ENCODE peak calls at places on chromosomes 5 and 9, in seven cellular contexts. Y, P, X, C, U, E and F are unnamed samples.

GRCh38 chr5:52757527-52757926 is 30.2 kb upstream of the ITGA1 start:
- DNase-seq in Y (no peak), P (no peak), X (no peak), C (no peak), U (no peak), E (no peak), F (no peak)

GRCh38 chr5:88680253-88681132 is 202.5 kb downstream of the MEF2C start:
- DNase-seq in Y (peak; percentile 72), P (peak; percentile 31), X (peak; percentile 80), C (peak; percentile 58), U (peak; percentile 94), E (peak; percentile 87), F (peak; percentile 90)

GRCh38 chr5:115450741-115451140 is 93.8 kb downstream of the FEM1C start:
- DNase-seq in Y (no peak), P (no peak), X (peak; percentile 90), C (no peak), U (no peak), E (no peak), F (no peak)

GRCh38 chr5:177350776-177351391 is 584 bp downstream of the LMAN2 start:
- DNase-seq in Y (no peak), P (no peak), X (peak; percentile 21), C (no peak), U (no peak), E (no peak), F (no peak)

GRCh38 chr9:131273146-131273545 is 3.2 kb downstream of the FAM78A start:
- DNase-seq in Y (no peak), P (no peak), X (no peak), C (no peak), U (no peak), E (peak; percentile 56), F (peak; percentile 94)

GRCh38 chr9:93711002-93711401 is 134.6 kb downstream of the PHF2 start:
- DNase-seq in Y (no peak), P (no peak), X (no peak), C (no peak), U (no peak), E (no peak), F (no peak)

GRCh38 chr9:137107312-137107921 is 7.1 kb downstream of the DPP7 start:
- DNase-seq in Y (no peak), P (no peak), X (no peak), C (no peak), U (no peak), E (no peak), F (no peak)

GRCh38 chr9:3001311-3001710 is 157.4 kb upstream of the PUM3 start:
- DNase-seq in Y (no peak), P (no peak), X (no peak), C (no peak), U (no peak), E (no peak), F (no peak)

GRCh38 chr5:114473541-114473940 is 111.7 kb downstream of the KCNN2 start:
- DNase-seq in Y (no peak), P (no peak), X (peak; percentile 4), C (no peak), U (no peak), E (no peak), F (no peak)

GRCh38 chr5:82327961-82328360 is 49.8 kb upstream of the RPS23 start:
- DNase-seq in Y (no peak), P (no peak), X (peak; percentile 57), C (no peak), U (no peak), E (no peak), F (no peak)

GRCh38 chr5:77272206-77272605 is 61.7 kb downstream of the PDE8B start:
- DNase-seq in Y (no peak), P (no peak), X (peak; percentile 49), C (no peak), U (no peak), E (no peak), F (no peak)

GRCh38 chr5:137606401-137606800 is 107.3 kb upstream of the SPOCK1 start:
- DNase-seq in Y (no peak), P (no peak), X (peak; percentile 32), C (no peak), U (no peak), E (no peak), F (no peak)

GRCh38 chr5:44499381-44499780 is 110.2 kb upstream of the FGF10 start:
- DNase-seq in Y (no peak), P (no peak), X (no peak), C (no peak), U (no peak), E (no peak), F (no peak)

GRCh38 chr5:107154598-107154997 is 516.1 kb downstream of the EFNA5 start:
- DNase-seq in Y (no peak), P (no peak), X (no peak), C (no peak), U (no peak), E (no peak), F (no peak)

GRCh38 chr5:89735108-89735507 is 674.4 kb downstream of the CETN3 start:
- DNase-seq in Y (no peak), P (no peak), X (peak; percentile 90), C (no peak), U (no peak), E (no peak), F (no peak)

GRCh38 chr5:177498013-177498847 is 826 bp upstream of the PDLIM7 start:
- DNase-seq in Y (no peak), P (no peak), X (no peak), C (no peak), U (no peak), E (peak; percentile 53), F (peak; percentile 82)

GRCh38 chr9:14769235-14769580 is 46.7 kb upstream of the CER1 start:
- DNase-seq in Y (no peak), P (no peak), X (peak; percentile 2), C (no peak), U (no peak), E (no peak), F (no peak)

GRCh38 chr9:97853844-97854695 is 1.0 kb downstream of the FOXE1 start:
- DNase-seq in Y (no peak), P (no peak), X (no peak), C (no peak), U (no peak), E (peak; percentile 64), F (no peak)

GRCh38 chr9:81113408-81114124 is 575.8 kb downstream of the TLE1 start:
- DNase-seq in Y (no peak), P (no peak), X (no peak), C (no peak), U (no peak), E (no peak), F (no peak)

GRCh38 chr5:118519466-118519865 is 468.9 kb downstream of the DTWD2 start:
- DNase-seq in Y (no peak), P (no peak), X (no peak), C (no peak), U (no peak), E (no peak), F (no peak)

GRCh38 chr9:99054581-99054980 is 50.3 kb upstream of the TGFBR1 start:
- DNase-seq in Y (no peak), P (no peak), X (no peak), C (no peak), U (no peak), E (no peak), F (no peak)

GRCh38 chr5:42306287-42306686 is 117.0 kb upstream of the GHR start:
- DNase-seq in Y (no peak), P (no peak), X (no peak), C (no peak), U (no peak), E (no peak), F (no peak)

GRCh38 chr9:20606637-20607036 is 15.7 kb downstream of the MLLT3 start:
- DNase-seq in Y (no peak), P (no peak), X (no peak), C (no peak), U (no peak), E (no peak), F (no peak)

GRCh38 chr9:21443849-21444625 is 3.8 kb downstream of the IFNA1 start:
- DNase-seq in Y (no peak), P (no peak), X (no peak), C (no peak), U (no peak), E (no peak), F (no peak)

GRCh38 chr9:96219615-96220257 is 82.2 kb downstream of the HSD17B3 start:
- DNase-seq in Y (no peak), P (no peak), X (peak; percentile 34), C (no peak), U (peak; percentile 94), E (peak; percentile 49), F (peak; percentile 62)

GRCh38 chr5:97149689-97150088 is 7.3 kb upstream of the LIX1 start:
- DNase-seq in Y (no peak), P (no peak), X (no peak), C (no peak), U (no peak), E (no peak), F (no peak)

GRCh38 chr9:93673271-93673843 is 97.0 kb downstream of the PHF2 start:
- DNase-seq in Y (no peak), P (no peak), X (peak; percentile 5), C (no peak), U (peak; percentile 72), E (no peak), F (no peak)

GRCh38 chr9:131630206-131630831 is 85.0 kb downstream of the PRRT1B start:
- DNase-seq in Y (no peak), P (no peak), X (no peak), C (no peak), U (no peak), E (peak; percentile 34), F (no peak)

GRCh38 chr5:168266016-168266415 is 25.4 kb upstream of the WWC1 start:
- DNase-seq in Y (no peak), P (no peak), X (no peak), C (no peak), U (no peak), E (no peak), F (no peak)

GRCh38 chr9:110179734-110180133 is 28.2 kb downstream of the C9orf152 start:
- DNase-seq in Y (peak; percentile 70), P (no peak), X (peak; percentile 74), C (no peak), U (no peak), E (no peak), F (no peak)

GRCh38 chr5:73140801-73141200 is 20.4 kb downstream of the TMEM171 start:
- DNase-seq in Y (no peak), P (no peak), X (no peak), C (no peak), U (no peak), E (no peak), F (no peak)

GRCh38 chr5:113427871-113428574 is 6.8 kb downstream of the TSSK1B start:
- DNase-seq in Y (no peak), P (no peak), X (no peak), C (no peak), U (no peak), E (no peak), F (no peak)

GRCh38 chr9:73026375-73026774 is 73.5 kb upstream of the ALDH1A1 start:
- DNase-seq in Y (no peak), P (no peak), X (no peak), C (no peak), U (no peak), E (no peak), F (no peak)

GRCh38 chr5:56669534-56670483 is 145.5 kb upstream of the MAP3K1 start:
- DNase-seq in Y (no peak), P (peak; percentile 26), X (no peak), C (no peak), U (peak; percentile 92), E (peak; percentile 31), F (no peak)

GRCh38 chr5:161409471-161409870 is 137.1 kb downstream of the GABRB2 start:
- DNase-seq in Y (no peak), P (no peak), X (no peak), C (no peak), U (no peak), E (no peak), F (no peak)